ENCODE peak calls at places on chromosomes 12 and 14, in ten cellular contexts. G is sigmoid colon, K is lung, X is NT2/D1, Q is kidney epithelial cell, A is trophoblast cell, R is cardiac muscle cell, H is mesendoderm, M is lower lobe of right lung, B is psoas muscle. L is an unnamed sample. For H3K36me3 and H3K27me3, the result is how much of the 10 kb centered on the place peaks cover.

GRCh38 chr14:68794130-68794855 is 1.4 kb upstream of the ZFP36L1 start:
- DNase-seq in A (peak), G (peak), B (peak), X (no peak), R (peak), Q (no peak), H (peak), K (peak), M (peak), L (peak)

GRCh38 chr12:2693204-2693860 is 101.4 kb upstream of the FKBP4 start:
- DNase-seq in G (no peak), B (no peak), R (no peak), H (peak), A (no peak), K (no peak), Q (no peak), M (no peak), X (no peak), L (no peak)

GRCh38 chr14:101235042-101235871 is 326.0 kb upstream of the DIO3 start:
- DNase-seq in M (peak), A (no peak), K (peak), X (peak), G (peak), H (peak), R (peak), B (peak), Q (peak), L (no peak)

GRCh38 chr14:102016420-102017090 is 52.2 kb downstream of the DYNC1H1 start:
- DNase-seq in B (no peak), H (no peak), R (no peak), M (no peak), G (no peak), A (no peak), X (no peak), Q (no peak), K (no peak), L (no peak)

GRCh38 chr12:32761716-32762115 is 6.0 kb upstream of the YARS2 start:
- DNase-seq in M (no peak), G (no peak), A (no peak), H (no peak), X (no peak), Q (no peak), B (no peak), K (no peak), R (no peak), L (no peak)

GRCh38 chr12:14272954-14273910 is 92.2 kb upstream of the ATF7IP start:
- DNase-seq in H (no peak), K (no peak), B (no peak), A (no peak), R (no peak), G (no peak), M (no peak), X (no peak), Q (no peak), L (peak)

GRCh38 chr14:63875311-63875710 is 22.5 kb downstream of the SYNE2 start:
- DNase-seq in A (no peak), G (no peak), H (no peak), B (no peak), R (peak), K (no peak), X (no peak), M (no peak), Q (no peak), L (no peak)

GRCh38 chr14:75566321-75566720 is 12.1 kb upstream of the FLVCR2 start:
- DNase-seq in A (no peak), R (no peak), H (no peak), K (no peak), X (no peak), M (no peak), B (no peak), G (no peak), Q (no peak), L (no peak)

GRCh38 chr12:69321356-69321755 is 26.8 kb upstream of the LYZ start:
- DNase-seq in R (no peak), M (no peak), H (no peak), B (no peak), A (no peak), Q (no peak), K (no peak), G (no peak), X (no peak), L (no peak)

GRCh38 chr12:10457760-10458159 is 4.6 kb upstream of the KLRC1 start:
- DNase-seq in M (no peak), X (peak), R (no peak), A (no peak), B (no peak), G (no peak), K (no peak), H (peak), Q (no peak), L (no peak)

GRCh38 chr12:119157528-119157927 is 21.2 kb upstream of the HSPB8 start:
- DNase-seq in Q (no peak), R (no peak), H (no peak), X (no peak), K (no peak), G (no peak), M (peak), B (peak), A (no peak), L (no peak)

GRCh38 chr14:101065696-101066694 is 162.5 kb upstream of the RTL1 start:
- DNase-seq in M (peak), K (no peak), G (peak), Q (no peak), B (peak), A (no peak), X (no peak), H (no peak), R (no peak), L (no peak)

GRCh38 chr12:84789184-84789583 is 123.4 kb downstream of the SLC6A15 start:
- DNase-seq in M (no peak), R (no peak), H (no peak), A (no peak), G (no peak), K (no peak), B (no peak), Q (no peak), X (no peak), L (no peak)

GRCh38 chr12:75978677-75979076 is 52.9 kb downstream of the PHLDA1 start:
- DNase-seq in H (no peak), B (no peak), R (no peak), M (no peak), X (no peak), K (no peak), G (no peak), A (no peak), Q (no peak), L (no peak)

GRCh38 chr14:36807727-36808126 is 146.1 kb downstream of the PAX9 start:
- DNase-seq in R (no peak), M (no peak), K (no peak), G (no peak), X (no peak), H (peak), A (no peak), B (no peak), Q (no peak), L (no peak)

GRCh38 chr14:92460916-92461579 is 52.5 kb upstream of the RIN3 start:
- DNase-seq in A (peak), K (no peak), X (no peak), G (peak), R (peak), B (no peak), Q (no peak), M (no peak), H (no peak), L (no peak)

GRCh38 chr12:124740691-124741137 is 123.0 kb downstream of the SCARB1 start:
- DNase-seq in A (peak), K (no peak), Q (no peak), R (peak), H (peak), M (no peak), B (peak), G (peak), X (no peak), L (no peak)

GRCh38 chr14:103805708-103806107 is 41.7 kb downstream of the PPP1R13B start:
- DNase-seq in A (no peak), Q (no peak), B (no peak), R (no peak), H (no peak), M (no peak), K (no peak), G (no peak), X (no peak), L (no peak)

GRCh38 chr12:110067531-110067930 is 19.2 kb upstream of the C12orf76 start:
- DNase-seq in G (no peak), B (no peak), M (no peak), A (no peak), H (peak), X (no peak), K (no peak), Q (no peak), R (no peak), L (no peak)

GRCh38 chr12:50033317-50033679 is 8.0 kb upstream of the RACGAP1 start:
- DNase-seq in R (no peak), B (no peak), K (no peak), Q (no peak), X (no peak), H (no peak), M (peak), A (no peak), G (peak), L (no peak)

DNA sequence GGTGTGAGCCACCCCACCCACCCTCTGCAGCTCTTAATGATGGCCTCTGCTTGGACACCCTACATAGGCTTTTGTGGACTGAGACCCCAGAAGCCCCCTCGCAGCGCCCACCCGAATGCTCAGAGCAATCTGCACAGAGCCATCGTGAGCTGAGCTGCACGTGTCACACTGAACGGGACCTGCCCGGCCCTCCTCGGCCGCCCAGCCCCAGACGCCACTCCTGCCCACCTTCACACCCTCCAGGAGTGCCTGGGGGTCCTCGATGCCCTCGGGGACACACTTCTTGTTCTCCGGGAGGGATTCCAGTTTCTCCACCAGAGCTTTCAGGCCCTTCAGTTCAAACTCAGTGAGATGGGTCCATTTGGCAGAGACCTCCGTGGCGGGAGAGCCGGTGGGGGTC is 71.5 kb downstream of the KDM2B start:
- DNase-seq in M (no peak), K (no peak), Q (no peak), X (no peak), H (no peak), R (no peak), G (no peak), A (no peak), B (no peak), L (no peak)
- H3K36me3 ChIP-seq in M (half or more), K (under half), Q (under half), X (half or more), H (under half), R (under half), G (under half), A (under half), B (half or more), L (under half)

DNA sequence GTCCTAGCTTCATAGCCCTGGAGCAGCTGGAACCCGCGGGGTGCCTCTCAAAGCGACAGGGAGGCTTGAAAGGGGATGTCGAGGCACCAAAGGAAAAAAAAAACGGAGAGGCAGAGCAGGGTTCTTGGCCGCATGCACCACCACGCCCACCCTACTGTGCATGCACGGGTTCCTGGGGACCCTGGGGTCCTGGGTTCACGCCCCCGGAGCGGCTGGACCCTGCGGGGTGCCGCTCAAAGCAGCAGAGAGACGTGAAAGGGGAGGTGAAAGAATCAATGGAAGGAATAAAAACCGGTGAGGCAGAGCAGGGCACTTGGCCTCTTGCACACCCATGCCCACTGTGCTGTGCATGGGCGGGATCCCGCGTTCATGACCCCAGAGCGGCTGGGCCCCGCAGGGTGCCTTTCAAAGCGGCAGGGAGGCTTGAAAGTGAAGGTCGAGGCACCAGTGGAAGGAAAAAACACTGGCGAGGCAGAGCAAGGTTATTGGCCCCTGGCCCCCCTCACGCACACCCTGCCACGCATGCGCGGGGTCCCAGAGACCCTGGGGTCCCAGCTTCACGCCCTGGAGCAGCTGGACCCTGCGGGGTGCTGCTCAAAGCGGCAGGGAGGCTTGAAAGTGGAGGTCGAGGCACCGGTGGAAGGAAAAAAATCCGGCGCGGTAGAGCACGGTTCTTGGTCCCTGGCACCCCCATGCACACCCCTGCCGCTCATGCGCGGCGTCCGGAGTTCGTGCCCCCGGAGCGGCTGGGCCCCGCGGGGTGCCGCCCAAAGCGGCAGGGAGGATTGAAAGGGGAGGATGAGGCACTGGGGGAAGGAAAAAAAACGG is 318.5 kb downstream of the ALG10 start:
- DNase-seq in R (no peak), Q (no peak), M (no peak), B (no peak), H (no peak), A (no peak), X (no peak), K (no peak), G (no peak), L (no peak)
- H3K27me3 ChIP-seq in R (under half), Q (under half), M (under half), B (under half), H (under half), A (under half), X (half or more), K (under half), G (under half), L (under half)

GRCh38 chr14:95433094-95433478 is 83.4 kb downstream of the SYNE3 start:
- DNase-seq in X (no peak), G (no peak), Q (no peak), H (no peak), R (no peak), B (no peak), M (no peak), K (no peak), A (no peak), L (no peak)

GRCh38 chr14:95432152-95433093 is 84.0 kb downstream of the SYNE3 start:
- DNase-seq in B (peak), G (peak), A (no peak), R (peak), H (peak), M (no peak), Q (no peak), X (peak), K (no peak), L (no peak)

GRCh38 chr14:95434161-95434560 is 82.3 kb downstream of the SYNE3 start:
- DNase-seq in H (no peak), Q (no peak), X (no peak), A (peak), B (no peak), M (no peak), R (no peak), G (no peak), K (no peak), L (no peak)

GRCh38 chr14:95428557-95428956 is 87.9 kb downstream of the SYNE3 start:
- DNase-seq in B (no peak), Q (no peak), R (no peak), A (peak), H (no peak), K (no peak), X (no peak), G (no peak), M (no peak), L (no peak)

DNA sequence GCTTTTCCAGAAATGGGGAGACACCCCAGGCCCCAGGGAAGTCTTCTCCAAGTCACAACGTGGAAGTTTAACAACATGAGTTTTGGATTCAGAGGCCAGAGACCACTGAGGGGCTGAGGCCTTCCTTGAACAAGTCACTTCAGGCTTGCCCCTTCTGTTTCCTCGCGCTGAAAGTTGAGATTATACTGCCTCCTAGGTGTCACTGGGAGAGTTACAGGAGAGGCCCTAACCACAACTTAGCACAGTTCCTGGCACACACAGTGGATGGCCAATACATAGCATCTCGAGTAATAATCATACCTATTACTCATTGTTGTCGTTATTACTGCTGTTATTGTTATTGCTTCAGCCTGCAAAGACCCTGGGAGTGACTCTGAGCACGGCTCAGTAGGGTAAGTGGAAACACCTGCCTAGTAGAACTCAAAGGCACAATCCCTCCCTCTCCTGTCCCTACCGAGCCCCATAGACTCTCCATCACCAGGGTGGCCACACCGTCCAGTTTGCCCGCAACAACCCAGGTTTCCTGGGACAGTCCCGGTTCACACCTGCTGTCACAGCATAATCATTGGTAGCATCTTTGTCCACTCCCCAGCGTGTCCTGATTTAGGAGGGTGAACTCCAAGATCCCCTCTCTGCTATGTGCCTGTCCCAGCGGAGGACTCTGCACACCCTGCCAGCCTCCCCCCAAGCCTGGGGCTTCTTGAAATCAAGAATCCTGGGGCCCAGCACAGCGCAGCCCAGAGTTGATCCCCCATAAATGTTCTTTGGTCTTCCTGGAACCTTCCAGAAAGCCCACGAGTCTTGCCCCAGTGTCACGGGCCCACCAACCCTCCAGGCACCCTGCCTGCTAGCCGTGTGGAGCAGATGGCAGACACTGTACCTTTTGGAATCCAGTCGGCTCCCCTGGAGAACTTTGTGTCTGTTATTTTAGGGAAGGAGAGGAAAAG is 85.0 kb downstream of the SYNE3 start:
- DNase-seq in B (no peak), K (no peak), A (no peak), G (no peak), H (peak), Q (no peak), M (no peak), R (peak), X (peak), L (no peak)
- H3K36me3 ChIP-seq in B (under half), K (under half), A (under half), G (under half), H (under half), Q (under half), M (half or more), R (under half), X (under half), L (under half)

DNA sequence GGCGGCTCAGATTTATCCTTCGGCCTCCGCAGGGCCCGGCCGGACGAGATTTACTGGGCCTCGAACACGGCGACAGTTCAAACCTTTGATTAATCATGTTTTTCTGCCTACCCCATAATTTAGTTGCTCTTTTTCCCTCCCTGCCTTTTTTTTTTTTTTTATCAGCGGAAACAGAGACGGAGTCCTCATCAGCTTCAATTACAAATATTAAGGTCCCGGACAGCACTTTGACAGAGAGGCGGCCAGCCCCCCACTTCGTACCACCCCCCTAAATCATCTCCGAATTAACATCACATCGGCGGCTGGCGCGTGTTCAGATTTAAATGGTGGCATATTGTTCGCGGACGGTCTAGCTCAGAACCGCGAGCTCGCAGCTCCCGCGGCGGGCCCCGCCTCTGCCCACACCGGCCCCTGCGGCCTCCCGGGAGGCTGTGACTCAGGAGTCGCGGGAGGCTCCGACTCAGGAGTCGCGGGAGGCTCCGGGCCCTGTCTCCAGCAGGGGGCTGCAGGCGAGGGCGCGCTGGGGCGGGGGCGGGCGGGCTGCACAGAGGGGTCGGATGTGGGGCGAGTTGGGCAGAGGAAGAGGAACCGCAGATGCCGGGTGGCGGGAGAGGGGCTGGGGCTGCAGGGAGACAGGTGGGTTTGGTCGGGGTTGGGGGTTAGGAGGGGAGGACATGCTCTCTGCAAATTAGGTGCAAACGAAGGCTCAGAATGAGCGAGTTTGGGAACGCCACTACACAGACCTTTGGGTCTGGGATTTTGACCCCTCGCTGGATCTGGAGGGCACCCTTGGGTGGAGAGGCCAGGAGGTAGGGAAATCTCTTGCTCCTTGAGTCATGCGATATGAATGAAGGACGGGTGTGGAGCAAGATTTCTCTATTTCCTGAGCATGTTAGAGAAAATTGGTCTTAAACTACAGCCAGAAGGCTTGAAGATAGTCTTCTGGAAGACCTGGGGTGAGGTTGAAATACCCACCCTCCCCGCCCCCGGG is 19.6 kb upstream of the ATP5MC2 start:
- DNase-seq in Q (no peak), K (no peak), G (no peak), A (peak), X (no peak), H (peak), R (peak), B (peak), M (no peak), L (no peak)
- H3K27me3 ChIP-seq in Q (under half), K (under half), G (half or more), A (under half), X (half or more), H (under half), R (half or more), B (under half), M (half or more), L (under half)

GRCh38 chr12:21649034-21649433 is 8.6 kb downstream of the LDHB start:
- DNase-seq in R (no peak), A (no peak), H (no peak), G (no peak), M (no peak), K (no peak), B (no peak), X (no peak), Q (no peak), L (no peak)

GRCh38 chr12:21648378-21648777 is 9.3 kb downstream of the LDHB start:
- DNase-seq in G (no peak), R (no peak), H (no peak), A (no peak), X (no peak), Q (no peak), K (no peak), B (no peak), M (no peak), L (no peak)

GRCh38 chr12:21643758-21644157 is 13.9 kb downstream of the LDHB start:
- DNase-seq in Q (no peak), H (no peak), G (no peak), B (no peak), X (no peak), A (no peak), K (no peak), R (no peak), M (no peak), L (no peak)

GRCh38 chr12:21644516-21644915 is 13.1 kb downstream of the LDHB start:
- DNase-seq in X (no peak), K (no peak), A (no peak), H (no peak), Q (no peak), R (no peak), M (no peak), B (no peak), G (no peak), L (no peak)

GRCh38 chr12:21647179-21647578 is 10.5 kb downstream of the LDHB start:
- DNase-seq in G (no peak), B (no peak), R (no peak), M (no peak), Q (no peak), K (no peak), H (no peak), X (no peak), A (no peak), L (no peak)
- H3K36me3 ChIP-seq in G (under half), B (half or more), R (half or more), M (half or more), Q (under half), K (under half), H (under half), X (half or more), A (under half), L (under half)